ENCODE peak calls at places on chromosomes 4 and X, in five cellular contexts. O is HepG2, Z is H1, U is WTC11, E is GM12878. C is an unnamed sample.

GRCh38 chr4:105191621-105192210 is 45.0 kb downstream of the TET2 start:
- DNase-seq in E (peak; percentile 81), O (no peak), Z (no peak), U (no peak), C (no peak)

GRCh38 chrX:107025538-107025937 is 25.5 kb upstream of the MORC4 start:
- DNase-seq in Z (no peak), O (peak; percentile 12), E (no peak), U (no peak), C (peak; percentile 20)

GRCh38 chr4:53963786-53964185 is 100.6 kb downstream of the CHIC2 start:
- DNase-seq in O (no peak), Z (no peak), U (no peak), E (no peak), C (no peak)

GRCh38 chrX:74465424-74465823 is 44.1 kb downstream of the SLC16A2 start:
- DNase-seq in Z (no peak), E (no peak), O (no peak), U (no peak), C (no peak)

GRCh38 chr4:3288571-3289094 is 4.2 kb upstream of the RGS12 start:
- DNase-seq in O (no peak), E (no peak), Z (peak; percentile 41), U (peak; percentile 10), C (no peak)

GRCh38 chr4:105060628-105061027 is 86.0 kb upstream of the TET2 start:
- DNase-seq in O (no peak), E (peak; percentile 98), U (no peak), Z (no peak), C (no peak)

GRCh38 chrX:74419861-74420193 is 1.5 kb upstream of the SLC16A2 start:
- DNase-seq in E (no peak), O (no peak), Z (no peak), U (no peak), C (no peak)

GRCh38 chr4:93764647-93765246 is 63.8 kb upstream of the ATOH1 start:
- DNase-seq in Z (no peak), U (no peak), E (no peak), O (peak; percentile 18), C (peak; percentile 46)

GRCh38 chr4:159484049-159484448 is 381.2 kb downstream of the RAPGEF2 start:
- DNase-seq in E (no peak), O (no peak), U (no peak), Z (no peak), C (no peak)

GRCh38 chr4:31366041-31366440 is 645.9 kb downstream of the PCDH7 start:
- DNase-seq in U (no peak), E (no peak), O (no peak), Z (no peak), C (no peak)

GRCh38 chr4:41192136-41192535 is 22.2 kb downstream of the APBB2 start:
- DNase-seq in Z (no peak), O (no peak), U (no peak), E (no peak), C (no peak)

GRCh38 chr4:89803915-89804314 is 33.0 kb downstream of the SNCA start:
- DNase-seq in E (no peak), Z (no peak), U (no peak), O (no peak), C (no peak)

GRCh38 chr4:81207793-81208192 is 7.2 kb downstream of the PRKG2 start:
- DNase-seq in O (no peak), E (no peak), Z (no peak), U (no peak), C (no peak)

GRCh38 chr4:80073362-80074008 is 456 bp upstream of the ANTXR2 start:
- DNase-seq in U (no peak), E (peak; percentile 41), Z (no peak), O (no peak), C (no peak)

GRCh38 chrX:153612413-153612812 is 13.5 kb upstream of the CCNQ start:
- DNase-seq in E (no peak), Z (no peak), O (no peak), U (no peak), C (no peak)

GRCh38 chrX:154840856-154841255 is 6.4 kb upstream of the SMIM9 start:
- DNase-seq in E (no peak), U (no peak), Z (no peak), O (peak; percentile 16), C (peak; percentile 75)

DNA sequence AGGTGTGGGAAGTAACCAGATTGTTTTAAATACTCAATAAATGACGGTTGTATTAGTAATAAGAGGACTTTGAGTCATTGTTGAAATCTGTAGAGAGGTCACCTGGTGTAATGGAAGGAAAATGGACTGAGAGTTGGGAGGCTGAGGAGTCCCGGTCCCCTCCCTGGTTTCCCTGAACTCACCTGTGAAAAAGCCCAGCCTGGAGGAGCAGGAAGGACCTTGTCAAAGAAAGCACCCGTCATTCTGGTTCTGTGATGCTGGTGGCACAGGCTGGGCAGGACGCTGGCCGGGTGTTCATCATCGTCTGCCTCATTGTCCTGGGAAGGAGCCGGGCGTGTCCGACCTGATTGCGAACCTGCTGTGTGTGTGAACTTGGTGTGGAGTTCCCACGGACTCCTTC is 70.8 kb downstream of the SORCS2 start:
- DNase-seq in O (no peak), E (no peak), Z (no peak), U (no peak), C (no peak)
- TF ChIP-seq ATF2 in O (no peak), E (no peak), Z (no peak), U (no peak), C (no peak)

GRCh38 chr4:7733201-7733600 is 206.5 kb downstream of the AFAP1 start:
- DNase-seq in Z (no peak), U (no peak), E (no peak), O (no peak), C (no peak)

GRCh38 chr4:7735395-7735794 is 204.3 kb downstream of the AFAP1 start:
- DNase-seq in O (no peak), E (no peak), U (no peak), Z (no peak), C (no peak)

GRCh38 chr4:7733801-7734650 is 205.6 kb downstream of the AFAP1 start:
- DNase-seq in Z (no peak), O (no peak), U (no peak), E (no peak), C (no peak)

GRCh38 chr4:7735961-7736360 is 203.7 kb downstream of the AFAP1 start:
- DNase-seq in U (no peak), Z (no peak), E (no peak), O (no peak), C (no peak)

DNA sequence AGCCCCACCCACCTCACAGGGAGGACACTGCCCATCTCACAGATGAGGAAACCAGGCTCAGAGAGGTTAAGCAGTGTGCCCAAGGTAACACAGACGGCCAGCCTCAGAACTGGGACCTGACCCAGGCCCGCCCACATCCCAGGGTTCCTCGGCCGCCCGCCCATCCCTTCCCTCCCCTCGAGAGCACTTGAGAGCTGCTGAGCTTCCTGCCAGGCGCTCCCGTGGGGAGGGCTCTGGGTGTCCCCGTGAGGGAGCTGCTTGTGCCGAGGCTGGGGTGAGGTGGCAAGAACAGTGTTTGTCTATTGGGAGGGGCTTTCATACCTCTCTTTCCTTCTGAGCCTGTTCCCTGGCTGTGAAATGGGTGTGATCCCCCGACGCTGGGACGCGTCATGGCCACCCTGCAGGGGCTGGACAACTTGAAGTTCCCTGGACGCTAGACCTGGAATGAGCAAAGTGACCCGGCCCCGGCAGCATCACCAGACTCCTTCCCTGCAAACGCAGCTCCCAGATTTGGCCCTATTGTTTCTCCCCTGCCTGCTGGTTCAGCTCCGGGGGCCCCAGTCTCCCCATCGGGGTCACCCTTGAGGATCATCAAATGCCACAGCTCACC is 204.9 kb downstream of the AFAP1 start:
- DNase-seq in O (no peak), U (no peak), Z (no peak), E (no peak), C (no peak)
- TF ChIP-seq ATF2 in O (no peak), U (no peak), Z (no peak), E (no peak), C (no peak)

GRCh38 chrX:108268434-108269080 is 169.7 kb downstream of the COL4A6 start:
- DNase-seq in Z (no peak), E (no peak), O (no peak), U (no peak), C (no peak)

GRCh38 chrX:108270280-108270679 is 167.9 kb downstream of the COL4A6 start:
- DNase-seq in O (no peak), Z (no peak), E (no peak), U (no peak), C (no peak)

GRCh38 chrX:108264376-108264775 is 172.8 kb downstream of the ATG4A start:
- DNase-seq in Z (no peak), O (peak; percentile 49), E (no peak), U (no peak), C (no peak)

GRCh38 chrX:108270739-108271396 is 167.4 kb downstream of the COL4A6 start:
- DNase-seq in O (no peak), E (no peak), Z (no peak), U (no peak), C (no peak)

GRCh38 chrX:108267561-108267960 is 170.7 kb downstream of the COL4A6 start:
- DNase-seq in E (no peak), O (no peak), Z (no peak), U (no peak), C (no peak)
- TF ChIP-seq ATF2 in E (no peak), O (no peak), Z (no peak), U (no peak), C (no peak)

GRCh38 chrX:119399772-119400101 is 601 bp downstream of the SLC25A43 start:
- DNase-seq in Z (peak; percentile 49), O (no peak), U (peak; percentile 38), E (no peak), C (no peak)

GRCh38 chrX:119401569-119401968 is 2.4 kb downstream of the SLC25A43 start:
- DNase-seq in Z (no peak), E (no peak), O (no peak), U (no peak), C (no peak)

GRCh38 chrX:119402588-119402987 is 3.5 kb downstream of the SLC25A43 start:
- DNase-seq in E (no peak), Z (no peak), O (no peak), U (no peak), C (no peak)

GRCh38 chrX:119398587-119398973 is 556 bp upstream of the SLC25A43 start:
- DNase-seq in O (peak; percentile 7), Z (no peak), E (no peak), U (no peak), C (no peak)

GRCh38 chrX:119398974-119399771 is at the start of gene SLC25A43:
- DNase-seq in O (no peak), U (peak; percentile 29), E (no peak), Z (peak; percentile 57), C (peak; percentile 51)
- TF ChIP-seq ATF2 in O (no peak), U (no peak), E (no peak), Z (no peak), C (no peak)

GRCh38 chrX:29535212-29536162 is 679.9 kb upstream of the MAGEB2 start:
- DNase-seq in U (no peak), O (no peak), E (no peak), Z (no peak), C (no peak)

GRCh38 chrX:29542147-29542546 is 673.2 kb upstream of the MAGEB2 start:
- DNase-seq in Z (no peak), E (no peak), U (no peak), O (no peak), C (no peak)

GRCh38 chrX:29545878-29546277 is 669.5 kb upstream of the MAGEB2 start:
- DNase-seq in E (no peak), O (no peak), Z (no peak), U (no peak), C (no peak)

GRCh38 chrX:29541038-29541437 is 674.3 kb upstream of the MAGEB2 start:
- DNase-seq in U (no peak), O (no peak), E (no peak), Z (no peak), C (no peak)
- TF ChIP-seq ATF2 in U (no peak), O (no peak), E (no peak), Z (no peak), C (no peak)